ENCODE peak calls at places on chromosomes 16 and 17, in five cellular contexts. One of them, this sample, is unnamed.

GRCh38 chr17:29133146-29133713 is 47.0 kb downstream of the MYO18A start:
- DNase-seq in stimulated activated CD8-positive, alpha-beta memory T cell treated with anti-CD3 and anti-CD28 coated beads, Interleukin-7, amount 100 ng/mL, for 1 hour: no peak
- DNase-seq in NCI-H524: no peak
- DNase-seq in AG08396: peak; percentile 82
- DNase-seq in omental fat pad: no peak
- DNase-seq in this sample: no peak

GRCh38 chr17:80169784-80170500 is at the start of gene CARD14:
- DNase-seq in AG08396: peak; percentile 16
- DNase-seq in NCI-H524: no peak
- DNase-seq in omental fat pad: no peak
- DNase-seq in stimulated activated CD8-positive, alpha-beta memory T cell treated with anti-CD3 and anti-CD28 coated beads, Interleukin-7, amount 100 ng/mL, for 1 hour: no peak
- DNase-seq in this sample: no peak

GRCh38 chr17:30368896-30369720 is 9.6 kb upstream of the CPD start:
- DNase-seq in AG08396: no peak
- DNase-seq in NCI-H524: no peak
- DNase-seq in omental fat pad: no peak
- DNase-seq in stimulated activated CD8-positive, alpha-beta memory T cell treated with anti-CD3 and anti-CD28 coated beads, Interleukin-7, amount 100 ng/mL, for 1 hour: no peak
- DNase-seq in this sample: no peak

GRCh38 chr17:20174588-20175265 is 165.6 kb downstream of the SPECC1 start:
- DNase-seq in omental fat pad: no peak
- DNase-seq in stimulated activated CD8-positive, alpha-beta memory T cell treated with anti-CD3 and anti-CD28 coated beads, Interleukin-7, amount 100 ng/mL, for 1 hour: no peak
- DNase-seq in NCI-H524: no peak
- DNase-seq in AG08396: peak; percentile 54
- DNase-seq in this sample: no peak

GRCh38 chr17:38454528-38454927 is 26.3 kb downstream of the ARHGAP23 start:
- DNase-seq in stimulated activated CD8-positive, alpha-beta memory T cell treated with anti-CD3 and anti-CD28 coated beads, Interleukin-7, amount 100 ng/mL, for 1 hour: no peak
- DNase-seq in omental fat pad: peak; percentile 67
- DNase-seq in NCI-H524: peak; percentile 16
- DNase-seq in AG08396: peak; percentile 87
- DNase-seq in this sample: no peak

GRCh38 chr16:14668556-14669223 is 25.4 kb downstream of the PLA2G10 start:
- DNase-seq in NCI-H524: no peak
- DNase-seq in omental fat pad: no peak
- DNase-seq in AG08396: no peak
- DNase-seq in stimulated activated CD8-positive, alpha-beta memory T cell treated with anti-CD3 and anti-CD28 coated beads, Interleukin-7, amount 100 ng/mL, for 1 hour: no peak
- DNase-seq in this sample: no peak

GRCh38 chr17:58630883-58631522 is 60.8 kb downstream of the TEX14 start:
- DNase-seq in omental fat pad: no peak
- DNase-seq in NCI-H524: peak; percentile 52
- DNase-seq in AG08396: no peak
- DNase-seq in stimulated activated CD8-positive, alpha-beta memory T cell treated with anti-CD3 and anti-CD28 coated beads, Interleukin-7, amount 100 ng/mL, for 1 hour: no peak
- DNase-seq in this sample: peak; percentile 99

GRCh38 chr17:2395258-2396170 is 5.3 kb downstream of the MNT start:
- DNase-seq in stimulated activated CD8-positive, alpha-beta memory T cell treated with anti-CD3 and anti-CD28 coated beads, Interleukin-7, amount 100 ng/mL, for 1 hour: no peak
- DNase-seq in AG08396: no peak
- DNase-seq in NCI-H524: no peak
- DNase-seq in omental fat pad: no peak
- DNase-seq in this sample: no peak

GRCh38 chr16:10868089-10868488 is 8.9 kb upstream of the CIITA start:
- DNase-seq in omental fat pad: no peak
- DNase-seq in stimulated activated CD8-positive, alpha-beta memory T cell treated with anti-CD3 and anti-CD28 coated beads, Interleukin-7, amount 100 ng/mL, for 1 hour: no peak
- DNase-seq in NCI-H524: no peak
- DNase-seq in AG08396: no peak
- DNase-seq in this sample: no peak